ENCODE peak calls at places on chromosome 6, in seven cellular contexts. U is H9; L is transverse colon; W is naive thymus-derived CD4-positive, alpha-beta T cell; G is RWPE2; M is right lobe of liver; K is spleen. B is an unnamed sample. For H3K4me1 and H3K9me3, the result is how much of the 10 kb centered on the place peaks cover.

GRCh38 chr6:131049515-131050081 is 13.4 kb downstream of the EPB41L2 start:
- DNase-seq in U (no peak), L (no peak), W (no peak), G (no peak), M (no peak), K (no peak), B (no peak)

GRCh38 chr6:120938876-120939231 is 395.4 kb downstream of the TBC1D32 start:
- DNase-seq in U (no peak), L (no peak), W (no peak), G (no peak), M (no peak), K (no peak), B (no peak)

GRCh38 chr6:150844371-150844770 is 21.1 kb upstream of the MTHFD1L start:
- DNase-seq in U (no peak), L (no peak), W (no peak), G (no peak), M (no peak), K (no peak), B (no peak)

GRCh38 chr6:168126566-168127383 is 47.8 kb upstream of the FRMD1 start:
- DNase-seq in U (peak), L (no peak), W (no peak), G (no peak), M (no peak), K (peak), B (no peak)

GRCh38 chr6:36727491-36728021 is 29.9 kb downstream of the RAB44 start:
- DNase-seq in U (no peak), L (no peak), W (no peak), G (no peak), M (no peak), K (peak), B (no peak)

GRCh38 chr6:44411141-44411540 is 23.6 kb downstream of the CDC5L start:
- DNase-seq in U (no peak), L (no peak), W (no peak), G (no peak), M (no peak), K (no peak), B (no peak)

GRCh38 chr6:159541296-159541695 is 151.7 kb downstream of the SOD2 start:
- DNase-seq in U (no peak), L (no peak), W (no peak), G (no peak), M (no peak), K (no peak), B (no peak)

GRCh38 chr6:87714093-87714809 is 12.2 kb upstream of the AKIRIN2 start:
- DNase-seq in U (no peak), L (no peak), W (no peak), G (no peak), M (no peak), K (no peak), B (no peak)

GRCh38 chr6:39702265-39702664 is 22.9 kb downstream of the KIF6 start:
- DNase-seq in U (no peak), L (no peak), W (no peak), G (no peak), M (no peak), K (no peak), B (no peak)

GRCh38 chr6:46438245-46438644 is 53.0 kb downstream of the RCAN2 start:
- DNase-seq in U (no peak), L (no peak), W (no peak), G (no peak), M (no peak), K (no peak), B (no peak)

GRCh38 chr6:41929918-41930317 is 8.6 kb downstream of the BYSL start:
- DNase-seq in U (no peak), L (no peak), W (no peak), G (no peak), M (no peak), K (no peak), B (no peak)

GRCh38 chr6:7004581-7005297 is 103.0 kb upstream of the RREB1 start:
- DNase-seq in U (no peak), L (no peak), W (no peak), G (no peak), M (no peak), K (no peak), B (no peak)

GRCh38 chr6:40000964-40001515 is 66.8 kb upstream of the MOCS1 start:
- DNase-seq in U (no peak), L (no peak), W (no peak), G (no peak), M (no peak), K (no peak), B (no peak)

GRCh38 chr6:19368511-19368910 is 468.7 kb upstream of the ID4 start:
- DNase-seq in U (no peak), L (no peak), W (no peak), G (no peak), M (no peak), K (no peak), B (no peak)

GRCh38 chr6:29647927-29648642 is 8.8 kb upstream of the MOG start:
- DNase-seq in U (no peak), L (no peak), W (no peak), G (no peak), M (no peak), K (no peak), B (no peak)

DNA sequence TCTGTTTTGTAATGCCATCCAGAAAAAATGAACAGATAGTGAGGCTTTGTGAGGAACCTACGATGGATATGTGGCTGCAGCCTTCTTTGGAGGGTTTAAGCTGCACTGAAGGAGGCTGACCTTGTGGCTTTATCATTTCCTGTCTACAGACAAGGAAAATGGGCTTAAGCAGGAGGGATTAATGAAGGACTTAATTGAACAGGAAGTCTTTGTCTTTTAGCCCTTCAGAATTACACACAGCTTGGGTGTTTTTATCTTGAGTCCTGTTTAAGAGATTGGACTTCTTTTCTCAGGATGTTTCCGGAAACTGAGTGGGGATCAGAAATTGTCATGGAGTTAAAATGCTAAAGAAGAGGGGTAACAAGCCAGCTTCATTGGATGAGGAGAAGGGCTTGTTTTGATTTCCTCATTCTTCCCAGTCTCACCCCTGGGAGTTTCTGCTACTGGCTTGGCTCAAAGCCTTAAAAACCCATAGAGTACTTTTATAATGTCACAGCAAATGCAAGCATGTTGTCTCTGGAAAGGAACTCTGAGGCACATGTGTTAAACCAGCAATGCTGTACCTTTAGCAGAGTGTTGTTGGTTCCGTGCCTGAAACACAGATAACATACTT is 193.6 kb downstream of the JARID2 start:
- DNase-seq in U (no peak), L (no peak), W (no peak), G (no peak), M (no peak), K (no peak), B (no peak)
- H3K4me1 ChIP-seq in U (under half), L (under half), W (under half), G (under half), M (under half), K (under half), B (under half)

GRCh38 chr6:113364781-113365545 is 492.2 kb upstream of the MARCKS start:
- DNase-seq in U (no peak), L (no peak), W (no peak), G (no peak), M (no peak), K (no peak), B (no peak)
- H3K27ac ChIP-seq in U (no peak), L (no peak), W (no peak), G (peak), M (no peak), K (no peak), B (no peak)

GRCh38 chr6:23174781-23175361 is 605.5 kb downstream of the HDGFL1 start:
- DNase-seq in U (no peak), L (no peak), W (no peak), G (no peak), M (no peak), K (no peak), B (no peak)

GRCh38 chr6:23175391-23175790 is 606.0 kb downstream of the HDGFL1 start:
- DNase-seq in U (no peak), L (no peak), W (no peak), G (no peak), M (no peak), K (no peak), B (no peak)

GRCh38 chr6:23176471-23176870 is 607.1 kb downstream of the HDGFL1 start:
- DNase-seq in U (no peak), L (no peak), W (no peak), G (no peak), M (no peak), K (no peak), B (no peak)

GRCh38 chr6:23170044-23170443 is 600.7 kb downstream of the HDGFL1 start:
- DNase-seq in U (no peak), L (no peak), W (no peak), G (no peak), M (no peak), K (no peak), B (no peak)

DNA sequence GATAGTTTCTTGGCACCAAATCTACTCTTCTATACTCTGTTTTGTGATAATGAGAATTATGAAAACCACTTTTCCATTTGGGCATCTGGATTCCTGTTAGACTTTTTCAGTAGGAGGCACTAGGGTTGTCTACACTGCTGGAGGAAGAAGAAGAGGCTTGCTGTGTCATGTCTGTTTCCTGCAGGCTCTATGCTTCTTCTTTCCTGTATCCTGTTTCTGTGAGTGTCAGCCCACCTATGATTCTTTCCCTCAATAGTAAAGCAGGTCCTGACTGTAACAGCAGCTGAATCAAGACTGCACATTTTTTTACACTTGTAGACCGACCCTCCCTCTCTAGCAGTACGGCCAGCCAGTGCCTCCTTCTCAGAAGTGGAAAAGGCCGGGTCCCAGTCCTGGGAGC is 603.9 kb downstream of the HDGFL1 start:
- DNase-seq in U (no peak), L (no peak), W (no peak), G (no peak), M (no peak), K (no peak), B (no peak)
- H3K9me3 ChIP-seq in U (under half), L (under half), W (under half), G (under half), M (under half), K (under half), B (under half)

DNA sequence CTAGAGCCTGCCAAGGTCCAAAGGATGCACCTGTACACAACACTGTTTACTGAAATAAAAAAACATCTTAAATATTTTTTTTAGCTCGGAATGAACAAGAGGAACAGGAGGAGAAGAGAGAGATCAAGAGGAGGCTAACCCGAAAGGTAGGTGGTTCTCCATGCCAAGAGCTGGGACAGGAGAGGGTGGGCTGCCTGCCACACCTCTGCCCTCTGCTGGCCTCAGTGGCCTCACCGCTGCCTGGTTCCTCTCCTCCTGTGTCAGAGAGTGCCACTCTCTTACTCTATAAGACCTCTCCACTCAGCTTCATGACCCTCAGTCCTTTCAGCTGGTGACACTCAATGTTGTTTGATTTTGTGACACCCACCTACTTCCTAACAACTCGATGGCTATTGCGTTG is 50.2 kb downstream of the TBC1D7 start:
- DNase-seq in U (peak), L (no peak), W (no peak), G (no peak), M (no peak), K (peak), B (no peak)
- H3K4me1 ChIP-seq in U (under half), L (under half), W (under half), G (under half), M (under half), K (under half), B (under half)

GRCh38 chr6:109118955-109119354 is 23.6 kb downstream of the CEP57L1 start:
- DNase-seq in U (no peak), L (no peak), W (no peak), G (no peak), M (no peak), K (no peak), B (no peak)

GRCh38 chr6:109124219-109124618 is 28.9 kb downstream of the CEP57L1 start:
- DNase-seq in U (no peak), L (no peak), W (no peak), G (no peak), M (no peak), K (no peak), B (no peak)

GRCh38 chr6:109117346-109118035 is 22.2 kb downstream of the CEP57L1 start:
- DNase-seq in U (no peak), L (peak), W (no peak), G (no peak), M (no peak), K (no peak), B (no peak)

GRCh38 chr6:109121411-109121810 is 26.1 kb downstream of the CEP57L1 start:
- DNase-seq in U (no peak), L (no peak), W (no peak), G (no peak), M (no peak), K (no peak), B (no peak)

GRCh38 chr6:109118337-109118736 is 23.0 kb downstream of the CEP57L1 start:
- DNase-seq in U (no peak), L (no peak), W (no peak), G (no peak), M (no peak), K (no peak), B (no peak)
- H3K27ac ChIP-seq in U (no peak), L (no peak), W (no peak), G (no peak), M (no peak), K (no peak), B (no peak)

GRCh38 chr6:67544851-67545452 is 1090.1 kb upstream of the ADGRB3 start:
- DNase-seq in U (no peak), L (no peak), W (no peak), G (no peak), M (no peak), K (no peak), B (no peak)
- H3K9me3 ChIP-seq in U (under half), L (under half), W (under half), G (under half), M (under half), K (half or more), B (under half)